ENCODE peak calls at places on chromosomes 3 and 15, in eight cellular contexts. K is endothelial cell; Z is fibroblast of pulmonary artery; P is stimulated activated CD8-positive, alpha-beta memory T cell treated with anti-CD3 and anti-CD28 coated beads, Interleukin-4, amount 100 ng/mL, for 24 hours; O is left cardiac atrium; C is GM04504; N is H9; I is GOT3. G is an unnamed sample.

GRCh38 chr3:31161889-31162288 is 267.4 kb upstream of the GADL1 start:
- DNase-seq in K (no peak), P (no peak), I (no peak), O (no peak), N (no peak), C (no peak), Z (no peak), G (no peak)

GRCh38 chr3:86989611-86990010 is 1.3 kb downstream of the VGLL3 start:
- DNase-seq in K (no peak), O (no peak), C (no peak), P (no peak), Z (peak; percentile 38), I (no peak), N (no peak), G (no peak)

GRCh38 chr15:68768321-68768720 is 52.4 kb downstream of the ANP32A start:
- DNase-seq in I (no peak), C (no peak), N (no peak), K (no peak), P (no peak), O (no peak), Z (no peak), G (no peak)

GRCh38 chr3:100210777-100211145 is 50.0 kb upstream of the TBC1D23 start:
- DNase-seq in C (peak; percentile 85), K (no peak), Z (peak; percentile 89), O (no peak), N (peak; percentile 56), I (no peak), P (no peak), G (no peak)

GRCh38 chr15:68550498-68551295 is 28.1 kb upstream of the CORO2B start:
- DNase-seq in N (peak; percentile 78), O (peak; percentile 80), Z (peak; percentile 61), P (peak; percentile 61), K (peak; percentile 82), C (no peak), I (no peak), G (peak; percentile 85)

GRCh38 chr3:9746330-9746729 is 3.4 kb upstream of the OGG1 start:
- DNase-seq in K (no peak), N (no peak), I (no peak), Z (peak; percentile 92), P (peak; percentile 15), C (peak; percentile 39), O (no peak), G (no peak)

GRCh38 chr3:196399485-196399945 is 32.7 kb downstream of the UBXN7 start:
- DNase-seq in I (no peak), C (peak; percentile 8), Z (peak; percentile 45), P (no peak), N (no peak), O (no peak), K (no peak), G (no peak)

GRCh38 chr3:102225407-102226132 is 209.2 kb upstream of the ZPLD1 start:
- DNase-seq in O (no peak), K (no peak), Z (peak; percentile 91), C (peak; percentile 46), N (no peak), I (no peak), P (no peak), G (no peak)

GRCh38 chr3:156601497-156601896 is 46.6 kb upstream of the SSR3 start:
- DNase-seq in Z (no peak), C (no peak), O (no peak), I (no peak), K (no peak), N (no peak), P (no peak), G (no peak)

GRCh38 chr3:104742044-104742443 is 624.7 kb upstream of the ALCAM start:
- DNase-seq in C (no peak), N (no peak), I (no peak), O (no peak), P (no peak), Z (no peak), K (no peak), G (no peak)

GRCh38 chr3:45545476-45545875 is 49.1 kb upstream of the LIMD1 start:
- DNase-seq in I (no peak), O (peak; percentile 56), Z (peak; percentile 31), P (no peak), K (no peak), C (no peak), N (no peak), G (peak; percentile 61)

GRCh38 chr15:60672400-60672799 is 193.5 kb upstream of the ICE2 start:
- DNase-seq in P (no peak), I (no peak), O (no peak), N (no peak), K (no peak), Z (no peak), C (no peak), G (no peak)

GRCh38 chr3:182491571-182491970 is 301.7 kb upstream of the ATP11B start:
- DNase-seq in N (no peak), P (no peak), I (no peak), O (no peak), C (no peak), Z (no peak), K (no peak), G (no peak)

G was measured in right cardiac atrium.